ENCODE peak calls at places on chromosome 10, in seven cellular contexts. F is upper lobe of left lung, C is K562, I is HepG2, A is stomach, W is H1, N is transverse colon. K is an unnamed sample.

GRCh38 chr10:98299341-98299740 is 31.3 kb upstream of the LOXL4 start:
- DNase-seq in F (no peak), A (no peak), I (no peak), W (peak), C (no peak), N (no peak), K (no peak)

GRCh38 chr10:49174926-49175500 is 13.2 kb downstream of the TMEM273 start:
- DNase-seq in A (no peak), N (no peak), W (no peak), C (peak), F (no peak), I (no peak), K (no peak)

GRCh38 chr10:83991986-83992753 is 147.1 kb upstream of the GHITM start:
- DNase-seq in C (peak), I (peak), W (peak), A (no peak), N (peak), F (no peak), K (no peak)

GRCh38 chr10:55320187-55320586 is 519.2 kb upstream of the PCDH15 start:
- DNase-seq in N (no peak), A (no peak), F (peak), W (no peak), I (no peak), C (no peak), K (peak)

GRCh38 chr10:32489935-32490334 is 44.0 kb downstream of the CCDC7 start:
- DNase-seq in C (no peak), I (no peak), N (no peak), W (no peak), A (no peak), F (no peak), K (no peak)

GRCh38 chr10:89414146-89414878 is at the start of gene IFIT5:
- DNase-seq in A (peak), F (peak), I (peak), W (no peak), N (peak), C (peak), K (peak)

GRCh38 chr10:132194726-132195125 is 8.0 kb downstream of the DPYSL4 start:
- DNase-seq in C (no peak), F (peak), A (no peak), W (no peak), N (no peak), I (no peak), K (no peak)

GRCh38 chr10:98446121-98446655 is 547 bp downstream of the HPS1 start:
- DNase-seq in A (peak), F (no peak), C (no peak), I (no peak), N (peak), W (peak), K (peak)

GRCh38 chr10:88848499-88848898 is 3.1 kb downstream of the ANKRD22 start:
- DNase-seq in W (no peak), I (no peak), F (no peak), C (no peak), N (no peak), A (no peak), K (no peak)

GRCh38 chr10:125041856-125042506 is 100.1 kb downstream of the ZRANB1 start:
- DNase-seq in W (no peak), A (no peak), N (no peak), I (no peak), C (no peak), F (no peak), K (no peak)

GRCh38 chr10:62582804-62583208 is 208.6 kb downstream of the ZNF365 start:
- DNase-seq in F (no peak), I (no peak), N (peak), A (peak), C (no peak), W (no peak), K (peak)

GRCh38 chr10:104021246-104021645 is 54.3 kb downstream of the SLK start:
- DNase-seq in A (no peak), F (no peak), I (no peak), C (no peak), W (no peak), N (no peak), K (no peak)

GRCh38 chr10:16155761-16156322 is 281.0 kb upstream of the PTER start:
- DNase-seq in W (peak), I (no peak), F (no peak), N (no peak), A (no peak), C (no peak), K (no peak)
- TF ChIP-seq EP300 in W (no peak), I (no peak), F (no peak), N (no peak), A (no peak), C (no peak), K (no peak)

GRCh38 chr10:59538623-59539022 is 171.0 kb downstream of the SLC16A9 start:
- DNase-seq in W (no peak), A (no peak), F (no peak), C (no peak), N (no peak), I (no peak), K (peak)

GRCh38 chr10:59536576-59537014 is 173.1 kb downstream of the SLC16A9 start:
- DNase-seq in I (no peak), W (no peak), C (no peak), A (no peak), F (no peak), N (no peak), K (peak)

GRCh38 chr10:59537451-59537850 is 172.2 kb downstream of the SLC16A9 start:
- DNase-seq in W (no peak), F (no peak), N (no peak), C (no peak), I (no peak), A (no peak), K (no peak)

DNA sequence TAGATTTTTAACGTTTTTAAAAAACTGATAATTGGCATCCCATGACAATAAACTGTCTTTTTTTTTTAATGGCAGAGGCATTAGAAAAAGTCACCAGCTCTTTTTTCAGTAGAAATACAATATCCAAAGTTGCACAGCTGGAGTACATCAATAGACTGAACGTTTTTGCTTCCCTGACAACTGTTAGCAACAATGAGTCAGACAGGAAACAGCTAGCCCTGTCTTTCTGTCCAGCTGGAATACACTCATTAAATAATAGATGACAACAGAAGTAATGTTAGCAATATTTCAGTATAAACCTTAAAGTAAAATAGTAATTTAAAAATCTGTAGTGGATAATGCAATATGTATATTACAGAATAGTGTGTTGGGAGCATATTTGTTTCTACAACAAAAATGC is 173.5 kb downstream of the SLC16A9 start:
- DNase-seq in F (no peak), C (no peak), N (no peak), W (no peak), A (no peak), I (no peak), K (no peak)
- TF ChIP-seq POLR2AphosphoS5 in F (no peak), C (no peak), N (peak), W (no peak), A (peak), I (no peak), K (peak)

GRCh38 chr10:94225589-94225988 is 137.2 kb downstream of the NOC3L start:
- DNase-seq in W (no peak), A (no peak), F (no peak), N (no peak), C (peak), I (no peak), K (no peak)
- TF ChIP-seq CTCF in W (peak), A (no peak), F (no peak), N (no peak), C (no peak), I (peak), K (no peak)

GRCh38 chr10:11993834-11994468 is 48.7 kb downstream of the UPF2 start:
- DNase-seq in W (no peak), C (no peak), I (no peak), F (no peak), A (no peak), N (no peak), K (no peak)
- TF ChIP-seq EP300 in W (no peak), C (no peak), I (no peak), F (no peak), A (no peak), N (no peak), K (no peak)

GRCh38 chr10:109892885-109893284 is 30.4 kb downstream of the XPNPEP1 start:
- DNase-seq in F (no peak), I (no peak), W (no peak), A (no peak), N (no peak), C (no peak), K (peak)
- TF ChIP-seq POLR2AphosphoS5 in F (no peak), I (no peak), W (no peak), A (no peak), N (no peak), C (no peak), K (no peak)

GRCh38 chr10:15814565-15814964 is 45.7 kb downstream of the MINDY3 start:
- DNase-seq in F (no peak), C (no peak), W (no peak), I (no peak), A (no peak), N (no peak), K (no peak)

GRCh38 chr10:15809450-15809849 is 50.9 kb downstream of the MINDY3 start:
- DNase-seq in A (no peak), N (no peak), I (no peak), F (no peak), C (peak), W (no peak), K (no peak)

GRCh38 chr10:15815242-15815885 is 44.9 kb downstream of the MINDY3 start:
- DNase-seq in N (no peak), C (no peak), W (no peak), F (no peak), I (no peak), A (no peak), K (no peak)

GRCh38 chr10:15817407-15818046 is 42.8 kb downstream of the MINDY3 start:
- DNase-seq in F (no peak), C (no peak), W (no peak), N (no peak), I (peak), A (no peak), K (no peak)

DNA sequence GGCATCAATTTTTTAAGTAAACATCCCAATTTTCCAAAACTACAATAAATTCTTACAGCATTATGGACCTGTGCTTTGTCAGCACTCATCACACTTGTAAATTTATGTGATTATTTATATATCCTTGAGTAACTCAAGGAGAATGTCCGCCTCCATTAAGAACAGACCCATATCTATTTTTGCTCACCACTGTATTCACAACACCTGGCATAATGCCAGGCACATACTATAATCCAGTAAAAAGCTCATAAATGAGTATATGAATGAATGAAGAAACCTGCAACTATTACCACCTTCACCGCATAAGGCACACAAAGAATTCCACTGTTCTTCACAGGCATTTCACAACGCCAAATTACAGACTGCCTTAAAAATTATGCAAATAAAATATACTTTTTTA is 46.9 kb downstream of the MINDY3 start:
- DNase-seq in N (no peak), I (no peak), A (no peak), F (no peak), C (no peak), W (no peak), K (no peak)
- TF ChIP-seq CTCF in N (no peak), I (no peak), A (no peak), F (no peak), C (no peak), W (no peak), K (no peak)

DNA sequence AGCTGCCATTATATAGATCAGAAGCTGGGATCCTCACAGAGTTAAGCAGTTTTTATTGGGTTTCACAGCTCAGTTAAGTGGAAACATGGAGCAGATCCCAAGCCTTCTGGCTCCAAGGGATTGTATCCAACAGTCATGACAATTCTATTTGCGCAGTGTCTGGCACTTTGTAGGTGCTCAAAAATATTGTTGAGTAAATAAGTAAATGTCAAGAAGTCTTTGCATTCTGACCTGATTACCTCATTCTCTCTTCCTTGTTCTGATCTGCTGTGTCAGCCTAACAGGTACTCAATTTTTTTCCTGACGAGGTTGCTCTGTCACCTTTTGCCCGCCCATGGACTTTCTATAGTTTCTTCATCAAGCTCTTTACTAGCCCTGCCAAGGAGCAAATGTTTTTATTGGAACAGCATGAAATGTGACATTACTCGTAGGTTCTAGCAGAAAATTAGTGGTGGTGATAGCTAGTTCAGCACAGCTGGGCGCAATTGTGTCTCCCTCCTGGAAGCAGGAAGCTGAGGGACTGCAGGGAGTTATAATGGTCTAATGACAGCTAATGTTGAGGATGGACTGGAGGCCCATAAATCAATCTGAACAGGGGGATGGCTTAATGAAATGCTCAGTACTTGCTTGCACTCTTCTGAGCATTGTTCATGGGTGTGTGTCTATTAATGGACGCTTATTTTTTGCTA is 680.2 kb downstream of the CCSER2 start:
- DNase-seq in C (no peak), N (no peak), W (no peak), F (no peak), A (no peak), I (no peak), K (no peak)
- TF ChIP-seq EP300 in C (no peak), N (no peak), W (no peak), F (no peak), A (no peak), I (no peak), K (no peak)